ENCODE peak calls at places on chromosomes 6 and 20, in seven cellular contexts. M, G, I, D, S, B and K are unnamed samples.

GRCh38 chr6:15313367-15313766 is 67.5 kb downstream of the JARID2 start:
- DNase-seq in M (peak), G (no peak), I (no peak), D (peak), S (no peak), B (no peak), K (peak)

GRCh38 chr20:50112512-50113419 is at the start of gene UBE2V1:
- DNase-seq in M (peak), G (peak), I (peak), D (peak), S (peak), B (peak), K (peak)

GRCh38 chr20:60340232-60340631 is 382.0 kb downstream of the CDH26 start:
- DNase-seq in M (no peak), G (no peak), I (no peak), D (no peak), S (no peak), B (no peak), K (no peak)

GRCh38 chr6:31197559-31198305 is 27.2 kb upstream of the POU5F1 start:
- DNase-seq in M (peak), G (peak), I (peak), D (peak), S (peak), B (peak), K (peak)

GRCh38 chr20:19928379-19929360 is 88.5 kb upstream of the NAA20 start:
- DNase-seq in M (no peak), G (no peak), I (peak), D (peak), S (no peak), B (no peak), K (no peak)

GRCh38 chr6:35552285-35552917 is 39.7 kb upstream of the TULP1 start:
- DNase-seq in M (no peak), G (no peak), I (peak), D (no peak), S (peak), B (peak), K (no peak)

GRCh38 chr6:155313602-155314091 is 637 bp downstream of the TFB1M start:
- DNase-seq in M (no peak), G (no peak), I (no peak), D (no peak), S (peak), B (no peak), K (no peak)

GRCh38 chr20:22729180-22729579 is 144.8 kb upstream of the FOXA2 start:
- DNase-seq in M (no peak), G (no peak), I (no peak), D (no peak), S (no peak), B (no peak), K (no peak)

GRCh38 chr6:81787313-81788068 is 35.0 kb upstream of the TENT5A start:
- DNase-seq in M (no peak), G (no peak), I (no peak), D (no peak), S (peak), B (no peak), K (no peak)

GRCh38 chr20:34876161-34877001 is at the start of gene ACSS2:
- DNase-seq in M (peak), G (peak), I (peak), D (peak), S (peak), B (peak), K (peak)
- TF ChIP-seq POLR2A in M (peak), G (peak), I (no peak), D (peak), S (peak), B (peak), K (no peak)

GRCh38 chr6:158472453-158472852 is 87.4 kb upstream of the TMEM181 start:
- DNase-seq in M (no peak), G (no peak), I (no peak), D (no peak), S (no peak), B (no peak), K (no peak)
- H3K27ac ChIP-seq in M (no peak), G (no peak), I (no peak), D (no peak), S (no peak), B (no peak), K (no peak)

GRCh38 chr6:16494781-16495180 is 256.4 kb downstream of the GMPR start:
- DNase-seq in M (no peak), G (no peak), I (no peak), D (no peak), S (no peak), B (no peak), K (no peak)

GRCh38 chr6:16493802-16494201 is 255.4 kb downstream of the GMPR start:
- DNase-seq in M (no peak), G (no peak), I (no peak), D (no peak), S (no peak), B (no peak), K (no peak)

GRCh38 chr6:16491666-16492322 is 253.4 kb downstream of the GMPR start:
- DNase-seq in M (no peak), G (no peak), I (no peak), D (no peak), S (no peak), B (no peak), K (no peak)

GRCh38 chr6:16496210-16496609 is 257.8 kb downstream of the GMPR start:
- DNase-seq in M (no peak), G (no peak), I (no peak), D (no peak), S (no peak), B (no peak), K (no peak)

GRCh38 chr6:16493112-16493511 is 254.7 kb downstream of the GMPR start:
- DNase-seq in M (no peak), G (no peak), I (no peak), D (no peak), S (no peak), B (no peak), K (no peak)
- TF ChIP-seq POLR2A in M (no peak), G (no peak), I (no peak), D (no peak), S (no peak), B (no peak), K (no peak)

GRCh38 chr20:6660441-6660840 is 107.0 kb upstream of the BMP2 start:
- DNase-seq in M (no peak), G (no peak), I (peak), D (no peak), S (no peak), B (no peak), K (no peak)
- H3K27ac ChIP-seq in M (no peak), G (no peak), I (peak), D (no peak), S (no peak), B (no peak), K (no peak)

DNA sequence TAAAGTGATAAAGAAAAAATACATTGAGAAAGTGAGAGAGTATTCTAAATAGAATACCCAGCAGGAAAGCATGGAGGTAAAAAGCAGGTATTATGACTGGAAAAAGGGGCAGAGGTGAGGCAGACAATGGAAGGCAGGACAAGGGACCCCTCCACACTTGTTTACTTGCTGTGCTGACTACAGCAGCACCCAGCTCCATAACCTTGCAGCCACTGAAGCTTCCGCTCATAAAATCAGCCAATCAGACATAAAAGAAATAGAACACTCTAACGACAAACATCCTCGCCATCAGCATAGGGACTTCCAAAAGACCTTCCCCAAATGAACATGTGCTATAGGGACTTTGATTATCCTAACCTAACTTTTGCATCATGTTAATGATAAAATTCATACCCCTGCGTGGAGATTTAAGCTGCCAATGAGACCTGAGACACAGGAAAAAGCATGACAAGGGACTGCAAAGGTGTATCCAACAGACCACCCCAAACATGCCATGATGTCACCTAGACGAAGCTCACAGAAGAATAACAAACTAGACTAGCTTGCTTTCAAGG is 120.1 kb downstream of the HFE start:
- DNase-seq in M (no peak), G (no peak), I (no peak), D (no peak), S (no peak), B (no peak), K (no peak)
- TF ChIP-seq POLR2A in M (no peak), G (no peak), I (no peak), D (no peak), S (no peak), B (no peak), K (no peak)

GRCh38 chr6:107320126-107320525 is 139.2 kb downstream of the PDSS2 start:
- DNase-seq in M (no peak), G (no peak), I (no peak), D (no peak), S (no peak), B (no peak), K (no peak)
- H3K27ac ChIP-seq in M (no peak), G (no peak), I (no peak), D (no peak), S (no peak), B (no peak), K (no peak)

GRCh38 chr6:5257400-5257799 is 3.4 kb downstream of the LYRM4 start:
- DNase-seq in M (no peak), G (no peak), I (no peak), D (no peak), S (no peak), B (no peak), K (no peak)

GRCh38 chr6:5260661-5261544 is at the start of the genes FARS2 and LYRM4:
- DNase-seq in M (peak), G (peak), I (peak), D (peak), S (peak), B (peak), K (peak)

GRCh38 chr6:5261545-5262109 is 314 bp downstream of the FARS2 start:
- DNase-seq in M (no peak), G (no peak), I (no peak), D (no peak), S (no peak), B (no peak), K (no peak)

GRCh38 chr6:5259428-5259827 is 1.3 kb downstream of the LYRM4 start:
- DNase-seq in M (no peak), G (no peak), I (no peak), D (no peak), S (no peak), B (no peak), K (no peak)

DNA sequence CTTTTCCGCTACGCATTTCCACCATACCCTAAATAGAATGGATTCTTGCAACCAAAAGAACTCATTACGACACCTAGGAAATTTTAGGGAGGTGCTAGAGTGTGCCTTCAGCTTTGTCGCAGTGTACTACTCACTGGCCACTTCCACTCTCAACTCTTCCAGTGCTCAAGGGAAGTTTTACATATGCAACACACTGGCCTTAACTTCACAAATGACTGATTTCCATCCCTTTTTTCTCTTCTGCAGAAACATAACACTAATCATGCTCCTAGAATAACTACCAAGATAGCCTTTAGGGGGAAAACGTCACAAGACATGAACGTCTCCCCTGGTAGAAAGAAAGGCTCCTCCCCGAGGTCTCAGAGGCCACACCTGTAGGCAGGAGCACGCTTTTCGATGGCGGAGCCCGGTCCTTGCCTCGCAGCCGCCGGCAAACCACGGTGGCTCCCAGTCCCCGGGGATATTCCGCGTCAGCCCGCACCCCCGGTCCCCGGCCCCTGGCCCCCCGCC is 584 bp downstream of the LYRM4 start:
- DNase-seq in M (peak), G (peak), I (peak), D (peak), S (peak), B (peak), K (peak)
- TF ChIP-seq POLR2A in M (no peak), G (no peak), I (no peak), D (no peak), S (no peak), B (no peak), K (no peak)

GRCh38 chr20:3041818-3042504 is 1.5 kb upstream of the GNRH2 start:
- DNase-seq in M (no peak), G (no peak), I (no peak), D (no peak), S (no peak), B (peak), K (no peak)
- H3K27ac ChIP-seq in M (peak), G (peak), I (peak), D (peak), S (no peak), B (peak), K (peak)

DNA sequence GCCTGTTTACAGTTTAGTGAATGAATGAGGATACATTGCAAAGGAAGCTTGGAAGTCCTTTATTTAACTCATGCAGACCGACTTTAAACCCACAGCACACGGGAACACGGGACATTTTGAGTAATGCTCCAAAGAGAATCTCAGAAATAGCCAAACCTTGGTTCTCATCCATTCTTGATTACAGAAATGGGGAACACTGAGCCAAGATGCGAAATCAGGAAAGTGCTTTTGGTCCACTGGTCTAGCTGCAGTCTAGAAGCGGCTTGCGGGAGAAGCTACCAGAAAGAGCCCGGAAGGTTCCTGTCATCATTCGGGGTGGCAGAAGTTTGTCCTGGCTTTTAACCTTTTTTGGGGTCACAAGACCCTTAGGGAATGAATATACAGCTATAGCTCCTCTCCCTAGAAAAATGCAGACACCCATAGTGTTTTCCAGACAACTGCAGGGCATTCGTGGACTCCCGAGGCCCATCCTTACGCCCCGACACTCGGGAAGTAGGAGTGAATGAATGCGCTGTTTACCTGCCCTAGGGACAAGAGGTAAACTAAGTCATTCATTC is 475 bp upstream of the TMEM181 start:
- DNase-seq in M (no peak), G (no peak), I (no peak), D (no peak), S (no peak), B (no peak), K (peak)
- TF ChIP-seq POLR2A in M (no peak), G (no peak), I (no peak), D (no peak), S (no peak), B (no peak), K (no peak)

GRCh38 chr20:36150847-36151539 is 3.5 kb upstream of the EPB41L1 start:
- DNase-seq in M (no peak), G (no peak), I (no peak), D (no peak), S (no peak), B (no peak), K (peak)

GRCh38 chr20:36149469-36149868 is 5.1 kb upstream of the EPB41L1 start:
- DNase-seq in M (peak), G (peak), I (peak), D (no peak), S (no peak), B (no peak), K (no peak)

GRCh38 chr20:36149012-36149411 is 5.5 kb upstream of the EPB41L1 start:
- DNase-seq in M (no peak), G (no peak), I (no peak), D (no peak), S (no peak), B (no peak), K (no peak)

GRCh38 chr20:36152266-36152665 is 2.3 kb upstream of the EPB41L1 start:
- DNase-seq in M (peak), G (no peak), I (no peak), D (no peak), S (no peak), B (no peak), K (peak)

DNA sequence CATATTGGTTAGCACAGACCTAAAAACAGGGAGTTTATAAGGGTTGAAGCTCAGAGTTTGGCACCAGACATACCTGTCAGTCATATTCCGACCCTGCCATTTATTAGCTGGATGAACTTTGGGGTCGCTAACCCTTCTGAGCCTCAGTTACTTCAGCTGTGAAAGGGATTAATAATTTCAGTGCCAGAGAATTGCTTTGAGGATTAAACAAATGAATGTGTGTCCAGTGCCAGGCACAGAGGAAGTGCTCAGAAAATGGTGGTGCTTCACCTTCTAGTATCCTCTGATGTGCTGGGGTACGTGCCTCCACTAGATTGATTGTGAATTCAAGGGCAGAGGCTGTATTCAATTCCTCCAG is 4.1 kb upstream of the EPB41L1 start:
- DNase-seq in M (no peak), G (no peak), I (no peak), D (no peak), S (no peak), B (no peak), K (no peak)
- H3K27ac ChIP-seq in M (peak), G (no peak), I (no peak), D (no peak), S (peak), B (no peak), K (no peak)